ENCODE peak calls at places on chromosome 5, in eight cellular contexts. L is uterus, V is vagina, Q is heart left ventricle, S is ovary, C is stomach, F is IMR-90, M is sigmoid colon. Y is an unnamed sample.
A peak's percentile ranks its signal among the peaks of the same experiment; 100 is the strongest.

GRCh38 chr5:54719384-54720306 is 202.1 kb downstream of the SNX18 start:
- DNase-seq in L (no peak), V (no peak), Q (peak; percentile 53), S (no peak), C (peak; percentile 53), F (peak; percentile 81), M (no peak), Y (no peak)

GRCh38 chr5:180212363-180213255 is 3.6 kb upstream of the RASGEF1C start:
- DNase-seq in L (no peak), V (no peak), Q (no peak), S (no peak), C (no peak), F (peak; percentile 1), M (peak; percentile 79), Y (no peak)

GRCh38 chr5:84861306-84861705 is 476.6 kb upstream of the EDIL3 start:
- DNase-seq in L (no peak), V (no peak), Q (no peak), S (no peak), C (no peak), F (peak; percentile 7), M (no peak), Y (no peak)

GRCh38 chr5:39102684-39103155 is 28.5 kb upstream of the RICTOR start:
- DNase-seq in L (no peak), V (no peak), Q (no peak), S (no peak), C (no peak), F (peak; percentile 24), M (no peak), Y (no peak)

GRCh38 chr5:76582252-76583162 is 40.7 kb downstream of the F2RL2 start:
- DNase-seq in L (no peak), V (no peak), Q (peak; percentile 13), S (no peak), C (no peak), F (peak; percentile 77), M (no peak), Y (no peak)

GRCh38 chr5:78639811-78640210 is 8.8 kb downstream of the LHFPL2 start:
- DNase-seq in L (no peak), V (no peak), Q (no peak), S (no peak), C (no peak), F (no peak), M (no peak), Y (no peak)

GRCh38 chr5:168611163-168611562 is 32.0 kb upstream of the PANK3 start:
- DNase-seq in L (no peak), V (no peak), Q (no peak), S (no peak), C (no peak), F (peak; percentile 21), M (no peak), Y (no peak)

GRCh38 chr5:40521925-40522324 is 157.8 kb upstream of the PTGER4 start:
- DNase-seq in L (no peak), V (no peak), Q (no peak), S (no peak), C (no peak), F (no peak), M (no peak), Y (no peak)

GRCh38 chr5:107285772-107286171 is 385.0 kb downstream of the EFNA5 start:
- DNase-seq in L (no peak), V (no peak), Q (no peak), S (no peak), C (no peak), F (no peak), M (no peak), Y (no peak)

GRCh38 chr5:179164331-179165311 is 104.4 kb downstream of the ZNF354C start:
- DNase-seq in L (no peak), V (no peak), Q (no peak), S (no peak), C (no peak), F (no peak), M (peak; percentile 57), Y (peak; percentile 40)

GRCh38 chr5:61916621-61917620 is 389.1 kb upstream of the KIF2A start:
- DNase-seq in L (no peak), V (no peak), Q (no peak), S (no peak), C (no peak), F (peak; percentile 1), M (no peak), Y (no peak)

GRCh38 chr5:94425396-94425795 is 193.0 kb downstream of the KIAA0825 start:
- DNase-seq in L (no peak), V (no peak), Q (no peak), S (no peak), C (no peak), F (no peak), M (no peak), Y (no peak)

GRCh38 chr5:32538031-32538547 is 47.3 kb upstream of the SUB1 start:
- DNase-seq in L (no peak), V (no peak), Q (peak; percentile 20), S (peak; percentile 28), C (peak; percentile 29), F (no peak), M (no peak), Y (no peak)

GRCh38 chr5:149383399-149383798 is 4.3 kb upstream of the IL17B start:
- DNase-seq in L (peak; percentile 82), V (no peak), Q (peak; percentile 79), S (peak; percentile 52), C (no peak), F (no peak), M (peak; percentile 94), Y (no peak)

GRCh38 chr5:14908195-14908594 is 36.6 kb upstream of the ANKH start:
- DNase-seq in L (no peak), V (no peak), Q (no peak), S (no peak), C (no peak), F (peak; percentile 23), M (no peak), Y (no peak)

GRCh38 chr5:32690153-32690552 is 21.0 kb upstream of the NPR3 start:
- DNase-seq in L (no peak), V (no peak), Q (no peak), S (no peak), C (no peak), F (no peak), M (no peak), Y (no peak)

GRCh38 chr5:137621861-137622823 is 113.7 kb downstream of the KLHL3 start:
- DNase-seq in L (no peak), V (no peak), Q (peak; percentile 76), S (no peak), C (no peak), F (peak; percentile 45), M (peak; percentile 46), Y (peak; percentile 27)

GRCh38 chr5:76174101-76174500 is 90.9 kb downstream of the SV2C start:
- DNase-seq in L (no peak), V (no peak), Q (no peak), S (no peak), C (no peak), F (no peak), M (no peak), Y (no peak)

GRCh38 chr5:122076669-122077450 is 1.2 kb downstream of the LOX start:
- DNase-seq in L (peak; percentile 77), V (peak; percentile 89), Q (peak; percentile 52), S (peak; percentile 79), C (peak; percentile 75), F (peak; percentile 76), M (peak; percentile 90), Y (peak; percentile 69)

DNA sequence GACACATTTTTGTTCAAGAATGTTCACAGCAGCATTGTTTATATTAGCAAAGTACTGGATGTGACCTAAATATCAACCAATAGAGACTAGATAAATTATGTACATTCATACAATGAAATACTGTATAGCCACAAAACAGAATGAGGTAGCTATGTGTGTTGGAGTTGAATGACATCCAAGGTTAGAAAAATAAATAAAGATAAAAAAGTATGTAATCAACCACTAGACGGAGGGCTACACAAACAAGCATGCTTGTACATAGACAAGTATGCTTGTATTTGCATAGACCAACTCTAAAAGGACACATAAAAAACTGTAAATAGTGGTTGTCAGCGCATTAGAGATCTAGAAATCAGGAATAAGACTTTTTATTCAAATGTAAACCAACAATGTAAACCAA is 3.0 kb downstream of the FEM1C start:
- DNase-seq in L (no peak), V (no peak), Q (no peak), S (no peak), C (no peak), F (peak; percentile 15), M (no peak), Y (no peak)
- H3K4me1 ChIP-seq in L (peaks cover 13% of the 10 kb centered on the region), V (peaks cover 69% of the 10 kb centered on the region), Q (peaks cover 64% of the 10 kb centered on the region), S (peaks cover 8% of the 10 kb centered on the region), C (peaks cover 37% of the 10 kb centered on the region), F (peaks cover 2% of the 10 kb centered on the region), M (no peaks in the 10 kb centered on the region), Y (peaks cover 13% of the 10 kb centered on the region)

GRCh38 chr5:173004447-173004846 is 20.9 kb downstream of the ATP6V0E1 start:
- DNase-seq in L (no peak), V (no peak), Q (no peak), S (no peak), C (no peak), F (no peak), M (no peak), Y (no peak)
- TF ChIP-seq CTCF in L (no peak), V (no peak), Q (no peak), S (no peak), C (no peak), F (no peak), M (no peak), Y (no peak)

DNA sequence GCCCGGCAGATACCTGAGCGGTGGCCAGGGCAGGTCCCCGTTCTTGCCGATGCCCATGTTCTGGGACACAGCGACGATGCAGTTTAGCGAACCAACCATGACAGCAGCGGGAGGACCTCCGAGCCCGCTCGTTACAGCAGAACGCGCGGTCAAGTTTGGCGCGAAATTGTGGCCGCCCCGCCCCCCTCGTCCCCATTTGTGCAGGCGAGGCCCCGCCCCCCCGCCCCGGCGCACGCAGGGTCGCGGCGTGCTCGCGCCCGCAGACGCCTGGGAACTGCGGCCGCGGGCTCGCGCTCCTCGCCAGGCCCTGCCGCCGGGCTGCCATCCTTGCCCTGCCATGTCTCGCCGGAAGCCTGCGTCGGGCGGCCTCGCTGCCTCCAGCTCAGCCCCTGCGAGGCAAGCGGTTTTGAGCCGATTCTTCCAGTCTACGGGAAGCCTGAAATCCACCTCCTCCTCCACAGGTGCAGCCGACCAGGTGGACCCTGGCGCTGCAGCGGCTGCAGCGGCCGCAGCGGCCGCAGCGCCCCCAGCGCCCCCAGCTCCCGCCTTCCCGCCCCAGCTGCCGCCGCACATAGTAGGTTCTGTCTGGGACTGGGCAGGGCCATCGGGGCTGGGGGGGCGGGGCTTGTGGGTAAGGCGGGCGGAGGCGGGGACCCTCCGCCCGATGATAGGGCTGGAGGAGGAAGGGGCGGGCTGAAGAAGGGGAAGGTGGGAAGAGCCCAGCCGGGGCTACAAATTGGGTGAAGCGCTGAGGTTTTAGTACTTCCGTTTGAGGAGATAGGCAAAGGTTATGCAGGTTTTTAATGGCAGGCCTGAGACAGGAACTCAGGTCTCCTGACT is at the start of the genes DHFR and MSH3:
- DNase-seq in L (peak; percentile 85), V (peak; percentile 91), Q (peak; percentile 85), S (peak; percentile 90), C (peak; percentile 89), F (peak; percentile 83), M (peak; percentile 89), Y (peak; percentile 66)
- TF ChIP-seq POLR2A in L (no peak), V (no peak), Q (peak; percentile 63), S (no peak), C (no peak), F (peak; percentile 69), M (no peak), Y (no peak)

DNA sequence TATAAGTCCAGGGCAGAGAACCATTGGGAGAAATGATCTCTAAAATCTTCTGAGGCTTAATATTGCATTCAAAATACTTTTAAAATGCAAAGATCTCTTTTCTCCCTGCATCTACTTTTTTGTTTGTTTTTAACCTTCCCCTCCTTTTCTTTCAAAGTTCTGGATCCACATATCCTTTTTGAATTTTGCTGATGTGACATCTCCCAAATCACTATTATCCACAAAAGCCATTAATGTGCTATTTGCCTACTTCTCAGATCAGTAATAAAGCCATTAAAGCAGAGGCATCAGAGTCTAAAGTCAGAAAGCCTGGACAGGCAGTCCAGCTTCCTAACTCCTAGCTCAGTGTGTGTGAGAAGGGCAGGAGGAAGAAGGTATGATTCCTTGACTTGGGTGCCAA is 114.2 kb downstream of the EBF1 start:
- DNase-seq in L (no peak), V (no peak), Q (no peak), S (no peak), C (no peak), F (no peak), M (no peak), Y (no peak)
- H3K4me1 ChIP-seq in L (no peaks in the 10 kb centered on the region), V (peaks cover 18% of the 10 kb centered on the region), Q (peaks cover 14% of the 10 kb centered on the region), S (peaks cover 3% of the 10 kb centered on the region), C (no peaks in the 10 kb centered on the region), F (no peaks in the 10 kb centered on the region), M (no peaks in the 10 kb centered on the region), Y (no peaks in the 10 kb centered on the region)

Y was measured in breast epithelium.